ENCODE peak calls at places on chromosomes 7 and 10, in seven cellular contexts. One of them, this sample, is unnamed. For H3K36me3, the result is how much of the 10 kb centered on the place peaks cover.

GRCh38 chr7:128841961-128842673 is 11.9 kb downstream of the FLNC start:
- DNase-seq in Panc1: no peak
- DNase-seq in aorta: peak
- DNase-seq in upper lobe of right lung: peak
- DNase-seq in fibroblast of lung: no peak
- DNase-seq in body of pancreas: peak
- DNase-seq in transverse colon: peak
- DNase-seq in this sample: no peak

GRCh38 chr10:22345301-22346086 is at the start of gene SPAG6:
- DNase-seq in aorta: peak
- DNase-seq in body of pancreas: peak
- DNase-seq in upper lobe of right lung: peak
- DNase-seq in transverse colon: peak
- DNase-seq in Panc1: no peak
- DNase-seq in fibroblast of lung: no peak
- DNase-seq in this sample: no peak

GRCh38 chr7:93817561-93817960 is 73.0 kb downstream of the TFPI2 start:
- DNase-seq in body of pancreas: no peak
- DNase-seq in aorta: no peak
- DNase-seq in Panc1: no peak
- DNase-seq in transverse colon: no peak
- DNase-seq in fibroblast of lung: no peak
- DNase-seq in upper lobe of right lung: no peak
- DNase-seq in this sample: no peak

GRCh38 chr10:5344746-5345145 is 20.0 kb upstream of the UCN3 start:
- DNase-seq in fibroblast of lung: no peak
- DNase-seq in Panc1: no peak
- DNase-seq in body of pancreas: no peak
- DNase-seq in upper lobe of right lung: no peak
- DNase-seq in aorta: no peak
- DNase-seq in transverse colon: no peak
- DNase-seq in this sample: no peak

GRCh38 chr10:16989826-16990293 is 139.8 kb downstream of the CUBN start:
- DNase-seq in upper lobe of right lung: no peak
- DNase-seq in Panc1: no peak
- DNase-seq in aorta: no peak
- DNase-seq in transverse colon: no peak
- DNase-seq in fibroblast of lung: no peak
- DNase-seq in body of pancreas: no peak
- DNase-seq in this sample: peak

GRCh38 chr7:148700693-148701092 is 2.0 kb downstream of the CUL1 start:
- DNase-seq in aorta: no peak
- DNase-seq in transverse colon: peak
- DNase-seq in upper lobe of right lung: no peak
- DNase-seq in Panc1: no peak
- DNase-seq in body of pancreas: peak
- DNase-seq in fibroblast of lung: peak
- DNase-seq in this sample: peak

GRCh38 chr10:4656576-4657194 is 169.3 kb upstream of the AKR1E2 start:
- DNase-seq in upper lobe of right lung: no peak
- DNase-seq in transverse colon: peak
- DNase-seq in Panc1: no peak
- DNase-seq in body of pancreas: peak
- DNase-seq in fibroblast of lung: peak
- DNase-seq in aorta: no peak
- DNase-seq in this sample: peak

GRCh38 chr10:3330687-3331086 is 158.1 kb upstream of the PITRM1 start:
- DNase-seq in transverse colon: no peak
- DNase-seq in Panc1: no peak
- DNase-seq in fibroblast of lung: peak
- DNase-seq in upper lobe of right lung: peak
- DNase-seq in aorta: no peak
- DNase-seq in body of pancreas: peak
- DNase-seq in this sample: no peak

GRCh38 chr10:77949167-77949566 is 22.6 kb upstream of the DLG5 start:
- DNase-seq in aorta: no peak
- DNase-seq in body of pancreas: no peak
- DNase-seq in upper lobe of right lung: no peak
- DNase-seq in Panc1: peak
- DNase-seq in transverse colon: no peak
- DNase-seq in fibroblast of lung: peak
- DNase-seq in this sample: no peak

GRCh38 chr7:22157552-22157951 is 199.4 kb downstream of the RAPGEF5 start:
- DNase-seq in Panc1: no peak
- DNase-seq in aorta: no peak
- DNase-seq in body of pancreas: no peak
- DNase-seq in transverse colon: no peak
- DNase-seq in upper lobe of right lung: no peak
- DNase-seq in fibroblast of lung: no peak
- DNase-seq in this sample: no peak

GRCh38 chr7:50703654-50704053 is 79.0 kb downstream of the GRB10 start:
- DNase-seq in body of pancreas: no peak
- DNase-seq in transverse colon: no peak
- DNase-seq in aorta: no peak
- DNase-seq in Panc1: no peak
- DNase-seq in upper lobe of right lung: no peak
- DNase-seq in fibroblast of lung: no peak
- DNase-seq in this sample: no peak

GRCh38 chr7:79319369-79319768 is 134.1 kb downstream of the MAGI2 start:
- DNase-seq in fibroblast of lung: no peak
- DNase-seq in upper lobe of right lung: no peak
- DNase-seq in Panc1: no peak
- DNase-seq in body of pancreas: no peak
- DNase-seq in transverse colon: no peak
- DNase-seq in aorta: no peak
- DNase-seq in this sample: no peak

GRCh38 chr10:132452651-132453469 is 55.9 kb downstream of the PWWP2B start:
- DNase-seq in aorta: peak
- DNase-seq in body of pancreas: peak
- DNase-seq in fibroblast of lung: peak
- DNase-seq in Panc1: no peak
- DNase-seq in upper lobe of right lung: peak
- DNase-seq in transverse colon: peak
- DNase-seq in this sample: peak

GRCh38 chr7:20858913-20859312 is 72.2 kb upstream of the SP8 start:
- DNase-seq in body of pancreas: peak
- DNase-seq in aorta: no peak
- DNase-seq in fibroblast of lung: no peak
- DNase-seq in transverse colon: no peak
- DNase-seq in Panc1: no peak
- DNase-seq in upper lobe of right lung: no peak
- DNase-seq in this sample: no peak

GRCh38 chr10:14674376-14675050 is 100.2 kb downstream of the FAM107B start:
- DNase-seq in upper lobe of right lung: no peak
- DNase-seq in Panc1: no peak
- DNase-seq in fibroblast of lung: no peak
- DNase-seq in transverse colon: peak
- DNase-seq in aorta: no peak
- DNase-seq in body of pancreas: peak
- DNase-seq in this sample: peak

GRCh38 chr10:85492684-85493083 is 873.9 kb downstream of the GRID1 start:
- DNase-seq in upper lobe of right lung: no peak
- DNase-seq in body of pancreas: no peak
- DNase-seq in fibroblast of lung: no peak
- DNase-seq in Panc1: no peak
- DNase-seq in aorta: no peak
- DNase-seq in transverse colon: no peak
- DNase-seq in this sample: no peak

GRCh38 chr7:153616808-153617207 is 435.4 kb upstream of the DPP6 start:
- DNase-seq in transverse colon: no peak
- DNase-seq in aorta: no peak
- DNase-seq in body of pancreas: no peak
- DNase-seq in fibroblast of lung: no peak
- DNase-seq in Panc1: no peak
- DNase-seq in upper lobe of right lung: no peak
- DNase-seq in this sample: no peak

GRCh38 chr7:43693687-43694398 is 35.5 kb downstream of the COA1 start:
- DNase-seq in aorta: no peak
- DNase-seq in transverse colon: no peak
- DNase-seq in Panc1: no peak
- DNase-seq in upper lobe of right lung: no peak
- DNase-seq in fibroblast of lung: peak
- DNase-seq in body of pancreas: no peak
- DNase-seq in this sample: no peak

GRCh38 chr10:36888925-36889573 is 236.3 kb upstream of the ANKRD30A start:
- DNase-seq in transverse colon: peak
- DNase-seq in upper lobe of right lung: no peak
- DNase-seq in Panc1: peak
- DNase-seq in fibroblast of lung: peak
- DNase-seq in aorta: no peak
- DNase-seq in body of pancreas: peak
- DNase-seq in this sample: peak

GRCh38 chr10:87723500-87723899 is 63.8 kb downstream of the PAPSS2 start:
- DNase-seq in transverse colon: no peak
- DNase-seq in Panc1: no peak
- DNase-seq in body of pancreas: no peak
- DNase-seq in aorta: no peak
- DNase-seq in upper lobe of right lung: no peak
- DNase-seq in fibroblast of lung: no peak
- DNase-seq in this sample: no peak

GRCh38 chr10:123043409-123043925 is 34.7 kb downstream of the ACADSB start:
- DNase-seq in Panc1: peak
- DNase-seq in aorta: no peak
- DNase-seq in transverse colon: peak
- DNase-seq in body of pancreas: peak
- DNase-seq in upper lobe of right lung: no peak
- DNase-seq in fibroblast of lung: peak
- DNase-seq in this sample: peak

GRCh38 chr10:123039632-123039930 is 30.8 kb downstream of the ACADSB start:
- DNase-seq in Panc1: no peak
- DNase-seq in body of pancreas: no peak
- DNase-seq in fibroblast of lung: no peak
- DNase-seq in aorta: no peak
- DNase-seq in transverse colon: no peak
- DNase-seq in upper lobe of right lung: no peak
- DNase-seq in this sample: no peak

GRCh38 chr10:123035467-123036086 is 26.8 kb downstream of the ACADSB start:
- DNase-seq in fibroblast of lung: no peak
- DNase-seq in transverse colon: no peak
- DNase-seq in upper lobe of right lung: no peak
- DNase-seq in body of pancreas: no peak
- DNase-seq in aorta: no peak
- DNase-seq in Panc1: no peak
- DNase-seq in this sample: no peak

GRCh38 chr10:123042708-123043408 is 34.1 kb downstream of the ACADSB start:
- DNase-seq in Panc1: no peak
- DNase-seq in fibroblast of lung: no peak
- DNase-seq in body of pancreas: no peak
- DNase-seq in aorta: no peak
- DNase-seq in transverse colon: no peak
- DNase-seq in upper lobe of right lung: no peak
- DNase-seq in this sample: no peak

DNA sequence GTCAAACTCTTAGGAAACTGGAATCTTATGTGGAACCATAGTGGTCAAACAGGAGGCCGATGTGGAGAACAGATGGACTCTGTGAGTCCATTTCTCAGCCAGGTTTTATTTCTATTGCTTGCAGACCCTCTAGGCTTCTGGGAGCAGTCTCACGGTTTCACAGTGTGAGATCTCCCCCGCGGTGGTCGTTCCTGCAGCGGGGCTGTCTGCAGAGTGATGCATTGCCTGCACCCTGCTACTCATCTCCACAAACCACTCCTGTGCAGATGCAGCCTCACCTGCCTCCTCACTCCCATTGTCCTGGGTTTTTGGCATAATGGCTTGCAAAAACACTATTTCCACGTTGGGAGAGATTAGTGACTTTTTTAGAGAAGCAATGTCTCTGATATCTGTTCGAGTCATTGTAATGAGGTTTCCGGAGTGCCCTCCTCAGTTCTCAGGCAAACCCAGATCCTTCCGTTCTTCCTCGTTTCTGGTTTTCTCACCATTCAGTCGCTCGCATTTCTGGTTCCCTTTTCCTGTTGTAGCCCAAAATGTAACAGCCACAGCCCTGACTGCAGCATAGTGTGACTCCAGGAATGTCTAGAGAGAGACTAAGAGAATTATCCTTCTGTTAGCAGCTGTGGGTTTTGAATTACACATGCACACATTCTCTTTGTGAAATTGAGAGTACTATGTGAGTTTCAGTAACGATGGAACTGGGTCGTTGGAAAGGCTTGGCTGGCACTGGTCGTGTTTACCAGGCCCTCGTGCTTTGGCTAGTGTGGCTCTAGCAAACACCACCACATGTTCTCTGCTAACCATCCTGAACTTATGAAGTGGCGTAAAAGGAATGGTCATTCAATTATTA is 30.2 kb downstream of the ACADSB start:
- DNase-seq in fibroblast of lung: no peak
- DNase-seq in body of pancreas: no peak
- DNase-seq in transverse colon: no peak
- DNase-seq in upper lobe of right lung: no peak
- DNase-seq in aorta: no peak
- DNase-seq in Panc1: no peak
- DNase-seq in this sample: no peak
- H3K36me3 ChIP-seq in fibroblast of lung: under half
- H3K36me3 ChIP-seq in body of pancreas: under half
- H3K36me3 ChIP-seq in transverse colon: under half
- H3K36me3 ChIP-seq in upper lobe of right lung: half or more
- H3K36me3 ChIP-seq in aorta: under half
- H3K36me3 ChIP-seq in Panc1: under half
- H3K36me3 ChIP-seq in this sample: under half

GRCh38 chr7:32943654-32944030 is 13.6 kb upstream of the FKBP9 start:
- DNase-seq in aorta: no peak
- DNase-seq in Panc1: no peak
- DNase-seq in body of pancreas: no peak
- DNase-seq in upper lobe of right lung: no peak
- DNase-seq in fibroblast of lung: no peak
- DNase-seq in transverse colon: no peak
- DNase-seq in this sample: no peak
- H3K4me3 ChIP-seq in aorta: no peak
- H3K4me3 ChIP-seq in Panc1: no peak
- H3K4me3 ChIP-seq in body of pancreas: no peak
- H3K4me3 ChIP-seq in upper lobe of right lung: no peak
- H3K4me3 ChIP-seq in fibroblast of lung: no peak
- H3K4me3 ChIP-seq in transverse colon: peak
- H3K4me3 ChIP-seq in this sample: no peak

GRCh38 chr7:45068236-45069023 is 20.3 kb downstream of the NACAD start:
- DNase-seq in aorta: peak
- DNase-seq in transverse colon: peak
- DNase-seq in fibroblast of lung: no peak
- DNase-seq in Panc1: no peak
- DNase-seq in upper lobe of right lung: no peak
- DNase-seq in body of pancreas: no peak
- DNase-seq in this sample: no peak
- H3K36me3 ChIP-seq in aorta: under half
- H3K36me3 ChIP-seq in transverse colon: under half
- H3K36me3 ChIP-seq in fibroblast of lung: under half
- H3K36me3 ChIP-seq in Panc1: under half
- H3K36me3 ChIP-seq in upper lobe of right lung: half or more
- H3K36me3 ChIP-seq in body of pancreas: under half
- H3K36me3 ChIP-seq in this sample: under half

DNA sequence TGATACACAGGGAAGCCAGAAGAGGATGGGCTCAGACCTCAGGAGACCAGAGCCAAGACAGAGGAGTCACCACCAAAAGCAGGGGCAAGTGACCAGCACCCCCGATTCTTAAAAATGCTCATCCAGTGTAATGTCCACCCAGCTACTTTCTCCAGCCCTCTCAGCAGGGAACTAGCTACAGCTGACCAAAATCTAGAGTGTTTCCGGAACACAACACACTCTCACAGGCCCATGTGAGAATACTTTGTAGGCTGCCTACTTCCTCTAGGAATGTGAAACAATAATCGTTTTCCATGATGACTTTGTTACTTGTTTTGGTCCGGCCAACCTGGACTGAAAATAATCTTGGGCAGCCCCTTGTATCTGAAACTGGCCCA is 14.5 kb downstream of the PSAP start:
- DNase-seq in body of pancreas: no peak
- DNase-seq in transverse colon: no peak
- DNase-seq in upper lobe of right lung: no peak
- DNase-seq in fibroblast of lung: no peak
- DNase-seq in aorta: no peak
- DNase-seq in Panc1: no peak
- DNase-seq in this sample: no peak
- H3K4me3 ChIP-seq in body of pancreas: no peak
- H3K4me3 ChIP-seq in transverse colon: no peak
- H3K4me3 ChIP-seq in upper lobe of right lung: no peak
- H3K4me3 ChIP-seq in fibroblast of lung: no peak
- H3K4me3 ChIP-seq in aorta: no peak
- H3K4me3 ChIP-seq in Panc1: peak
- H3K4me3 ChIP-seq in this sample: no peak

This sample was measured in Caco-2.